ENCODE peak calls at places on chromosomes 7 and 10, in four cellular contexts. W is Peyer's patch, X is heart right ventricle, H is lower lobe of right lung. J is an unnamed sample.

GRCh38 chr10:8183241-8183704 is 128.8 kb downstream of the GATA3 start:
- DNase-seq in H (no peak), X (no peak), W (no peak), J (no peak)

GRCh38 chr10:53115660-53116059 is 343.1 kb upstream of the MBL2 start:
- DNase-seq in H (no peak), W (no peak), X (no peak), J (no peak)

GRCh38 chr10:60537697-60538096 is 148.0 kb upstream of the ANK3 start:
- DNase-seq in W (no peak), X (no peak), H (no peak), J (no peak)

GRCh38 chr7:92631830-92632487 is 41.8 kb upstream of the FAM133B start:
- DNase-seq in W (no peak), X (no peak), H (no peak), J (no peak)

GRCh38 chr10:119246862-119247549 is 39.6 kb downstream of the GRK5 start:
- DNase-seq in W (no peak), H (peak; percentile 55), X (no peak), J (no peak)

GRCh38 chr7:3164363-3164762 is 120.7 kb upstream of the CARD11 start:
- DNase-seq in W (no peak), H (no peak), X (peak; percentile 34), J (no peak)

GRCh38 chr7:27411145-27411544 is 168.5 kb downstream of the EVX1 start:
- DNase-seq in H (no peak), W (no peak), X (no peak), J (no peak)

GRCh38 chr10:69047111-69047837 is 40.6 kb upstream of the SRGN start:
- DNase-seq in X (no peak), W (no peak), H (peak; percentile 27), J (no peak)

GRCh38 chr10:35424680-35425285 is 88.5 kb downstream of the CCNY start:
- DNase-seq in X (no peak), H (no peak), W (no peak), J (no peak)

GRCh38 chr10:63766766-63767505 is 245.7 kb downstream of the REEP3 start:
- DNase-seq in W (no peak), H (no peak), X (no peak), J (no peak)

GRCh38 chr10:50426485-50426884 is 175.2 kb upstream of the ASAH2 start:
- DNase-seq in H (no peak), X (no peak), W (no peak), J (no peak)

GRCh38 chr7:95546647-95547046 is 49.7 kb downstream of the PDK4 start:
- DNase-seq in W (no peak), H (no peak), X (no peak), J (no peak)

GRCh38 chr10:14617125-14617524 is 157.6 kb downstream of the FAM107B start:
- DNase-seq in H (no peak), W (no peak), X (no peak), J (no peak)

GRCh38 chr7:23022258-23022745 is 8.4 kb upstream of the HYCC1 start:
- DNase-seq in X (no peak), H (no peak), W (no peak), J (no peak)

GRCh38 chr10:101272229-101272868 is 43.1 kb upstream of the LBX1 start:
- DNase-seq in X (peak; percentile 49), H (no peak), W (peak; percentile 82), J (no peak)

GRCh38 chr10:123157210-123157609 is 3.0 kb downstream of the BUB3 start:
- DNase-seq in H (no peak), W (no peak), X (no peak), J (no peak)

GRCh38 chr7:138512092-138512858 is 52.2 kb downstream of the TRIM24 start:
- DNase-seq in H (no peak), X (no peak), W (no peak), J (no peak)

GRCh38 chr10:93333278-93333978 is 148.7 kb downstream of the MYOF start:
- DNase-seq in H (no peak), X (no peak), W (no peak), J (no peak)

GRCh38 chr7:132187391-132187790 is 388.9 kb downstream of the PLXNA4 start:
- DNase-seq in X (no peak), W (no peak), H (no peak), J (no peak)

GRCh38 chr10:132248455-132249231 is 59.1 kb downstream of the STK32C start:
- DNase-seq in X (no peak), H (no peak), W (peak; percentile 56), J (no peak)

GRCh38 chr10:61130366-61130765 is 186.4 kb upstream of the RHOBTB1 start:
- DNase-seq in W (no peak), H (no peak), X (no peak), J (no peak)

GRCh38 chr7:66952343-66953043 is 31.5 kb downstream of the TMEM248 start:
- DNase-seq in X (no peak), W (peak; percentile 75), H (no peak), J (no peak)

GRCh38 chr7:98119257-98119918 is 12.7 kb downstream of the LMTK2 start:
- DNase-seq in X (no peak), W (no peak), H (no peak), J (no peak)

GRCh38 chr7:157278167-157278790 is 58.5 kb upstream of the DNAJB6 start:
- DNase-seq in W (no peak), X (no peak), H (no peak), J (no peak)

GRCh38 chr7:157278791-157279678 is 57.8 kb upstream of the DNAJB6 start:
- DNase-seq in W (peak; percentile 76), X (peak; percentile 71), H (peak; percentile 78), J (no peak)

GRCh38 chr7:157281221-157281998 is 55.4 kb upstream of the DNAJB6 start:
- DNase-seq in W (no peak), H (no peak), X (no peak), J (no peak)

GRCh38 chr7:157279973-157280841 is 56.6 kb upstream of the DNAJB6 start:
- DNase-seq in W (no peak), H (peak; percentile 41), X (no peak), J (no peak)

GRCh38 chr7:157279679-157279972 is 57.2 kb upstream of the DNAJB6 start:
- DNase-seq in H (no peak), X (no peak), W (no peak), J (no peak)
- H3K27ac ChIP-seq in H (peak overlapping the region; percentile 65), X (peak overlapping the region; percentile 55), W (peak overlapping the region; percentile 70), J (peak overlapping the region; percentile 50)

GRCh38 chr10:72298774-72299519 is 25.2 kb downstream of the DDIT4 start:
- DNase-seq in H (no peak), X (no peak), W (no peak), J (no peak)
- H3K27ac ChIP-seq in H (peak overlapping the region; percentile 99), X (peak overlapping the region; percentile 95), W (peak overlapping the region; percentile 95), J (peak overlapping the region; percentile 93)

DNA sequence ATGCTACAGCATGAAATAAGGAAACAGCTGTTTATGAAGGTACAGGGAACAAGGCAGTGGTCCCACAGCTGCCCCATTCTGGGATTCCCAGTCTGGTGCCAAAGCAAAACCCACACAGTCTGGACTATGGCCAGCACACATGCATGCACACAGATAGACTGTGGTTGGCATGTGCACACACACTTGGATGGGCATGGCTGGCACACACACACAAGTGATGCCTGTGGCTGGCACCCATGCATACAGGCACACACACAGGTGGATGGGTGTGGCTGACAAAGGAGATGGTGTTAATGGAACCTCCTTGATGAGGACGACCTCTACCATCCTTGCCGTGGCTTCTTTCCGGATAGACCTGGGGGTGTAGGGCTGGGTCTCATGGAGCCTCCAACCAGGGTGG is 114.0 kb upstream of the LYZL2 start:
- DNase-seq in H (no peak), X (no peak), W (no peak), J (no peak)
- H3K27ac ChIP-seq in H (no peak overlapping the region), X (no peak overlapping the region), W (peak overlapping the region; percentile 22), J (peak overlapping the region; percentile 22)

GRCh38 chr10:2122431-2123124 is 385.3 kb upstream of the ADARB2 start:
- DNase-seq in W (no peak), X (no peak), H (no peak), J (no peak)
- H3K27ac ChIP-seq in W (no peak overlapping the region), X (no peak overlapping the region), H (no peak overlapping the region), J (no peak overlapping the region)

DNA sequence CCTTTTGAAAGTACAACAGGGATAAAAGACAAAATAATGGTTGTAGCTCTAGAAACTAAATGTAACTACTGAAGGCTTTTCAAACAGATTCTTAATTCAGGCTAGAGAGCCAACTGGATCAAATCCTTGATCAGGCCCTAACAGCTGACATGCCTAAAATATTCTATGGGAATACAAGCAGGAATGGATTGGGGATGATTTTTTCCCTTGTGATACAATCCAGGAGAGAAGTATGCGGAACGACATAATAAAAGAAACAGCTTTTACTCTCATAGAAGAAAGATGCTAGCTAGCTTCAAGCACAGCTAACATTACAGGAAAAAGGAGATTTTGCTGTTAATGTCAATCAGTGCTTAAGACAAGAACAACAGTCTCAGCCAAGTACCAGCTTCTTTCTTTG is 49.0 kb downstream of the NT5C2 start:
- DNase-seq in H (no peak), W (no peak), X (no peak), J (no peak)
- H3K27ac ChIP-seq in H (no peak overlapping the region), W (no peak overlapping the region), X (no peak overlapping the region), J (no peak overlapping the region)

GRCh38 chr10:77591238-77591880 is 46.2 kb downstream of the KCNMA1 start:
- DNase-seq in X (no peak), H (no peak), W (no peak), J (no peak)
- H3K27ac ChIP-seq in X (no peak overlapping the region), H (no peak overlapping the region), W (peak overlapping the region; percentile 31), J (peak overlapping the region; percentile 80)

J was measured in esophagus squamous epithelium.